ENCODE peak calls at places on chromosomes 1 and 21, in six cellular contexts. M is SK-MEL-5, N is heart right ventricle, T is NCI-H446 treated with DMSO at 0.1 percent for 48 hours, V is ELR, S is GM23248. R is an unnamed sample.
A peak's percentile ranks its signal among the peaks of the same experiment; 100 is the strongest.

GRCh38 chr1:118535901-118536300 is 350.9 kb upstream of the SPAG17 start:
- DNase-seq in N (no peak), T (no peak), V (no peak), S (no peak), M (no peak), R (no peak)

GRCh38 chr1:206461602-206462455 is 8.4 kb upstream of the IKBKE start:
- DNase-seq in T (peak; percentile 37), M (peak; percentile 82), S (peak; percentile 77), V (peak; percentile 83), N (peak; percentile 81), R (peak; percentile 49)

GRCh38 chr1:184022651-184023050 is 14.9 kb downstream of the COLGALT2 start:
- DNase-seq in M (peak; percentile 37), N (peak; percentile 26), V (no peak), S (no peak), T (peak; percentile 59), R (no peak)

GRCh38 chr1:167440345-167440744 is 78.0 kb downstream of the CD247 start:
- DNase-seq in M (no peak), S (no peak), T (no peak), N (no peak), V (no peak), R (no peak)

GRCh38 chr1:226609836-226610455 is 61.4 kb downstream of the STUM start:
- DNase-seq in N (no peak), V (no peak), S (no peak), M (peak; percentile 92), T (no peak), R (no peak)

GRCh38 chr1:111366256-111366655 is 61.3 kb downstream of the OVGP1 start:
- DNase-seq in V (peak; percentile 10), S (peak; percentile 58), N (no peak), M (no peak), T (no peak), R (no peak)

GRCh38 chr1:241639653-241640148 is 468 bp downstream of the CHML start:
- DNase-seq in T (no peak), V (peak; percentile 66), S (peak; percentile 68), N (peak; percentile 19), M (peak; percentile 49), R (peak; percentile 51)

GRCh38 chr1:217528271-217528670 is 102.6 kb downstream of the GPATCH2 start:
- DNase-seq in V (peak; percentile 77), T (no peak), M (no peak), S (peak; percentile 80), N (no peak), R (no peak)

GRCh38 chr1:71738256-71738655 is 544.1 kb downstream of the NEGR1 start:
- DNase-seq in N (no peak), S (no peak), V (no peak), T (no peak), M (no peak), R (no peak)

GRCh38 chr1:168136709-168137514 is at the start of gene GPR161:
- DNase-seq in M (peak; percentile 48), V (peak; percentile 63), S (peak; percentile 73), T (no peak), N (peak; percentile 43), R (no peak)

GRCh38 chr1:113282011-113282896 is 108.1 kb upstream of the MAGI3 start:
- DNase-seq in N (no peak), T (no peak), V (no peak), M (no peak), S (no peak), R (no peak)

GRCh38 chr1:212291505-212292134 is 6.4 kb downstream of the PPP2R5A start:
- DNase-seq in V (peak; percentile 75), N (no peak), T (peak; percentile 64), S (peak; percentile 60), M (peak; percentile 84), R (no peak)

GRCh38 chr1:199122532-199123311 is 483.9 kb downstream of the PTPRC start:
- DNase-seq in V (peak; percentile 92), S (peak; percentile 82), N (no peak), M (no peak), T (no peak), R (no peak)

GRCh38 chr1:3453203-3453761 is 1.2 kb upstream of the ARHGEF16 start:
- DNase-seq in N (peak; percentile 66), S (peak; percentile 73), V (peak; percentile 64), T (no peak), M (peak; percentile 62), R (peak; percentile 25)

GRCh38 chr1:87151500-87152421 is 176.9 kb upstream of the LMO4 start:
- DNase-seq in V (no peak), T (no peak), S (no peak), N (peak; percentile 78), M (no peak), R (no peak)

GRCh38 chr1:230517786-230518185 is 91.7 kb upstream of the PGBD5 start:
- DNase-seq in S (no peak), T (peak; percentile 87), M (no peak), N (peak; percentile 6), V (no peak), R (no peak)

GRCh38 chr1:15850450-15851079 is 3.1 kb downstream of the SPEN start:
- DNase-seq in S (peak; percentile 22), M (no peak), N (no peak), T (no peak), V (no peak), R (no peak)

GRCh38 chr1:180994262-180994661 is 28.4 kb downstream of the STX6 start:
- DNase-seq in N (no peak), T (no peak), V (peak; percentile 20), M (peak; percentile 19), S (peak; percentile 24), R (no peak)

GRCh38 chr1:40385437-40386310 is 12.1 kb downstream of the SMAP2 start:
- DNase-seq in M (peak; percentile 38), V (no peak), N (no peak), S (no peak), T (no peak), R (no peak)

GRCh38 chr1:54376085-54377039 is 29.8 kb downstream of the SSBP3 start:
- DNase-seq in V (no peak), S (no peak), N (no peak), T (no peak), M (no peak), R (peak; percentile 26)

GRCh38 chr1:25669781-25670567 is 53.4 kb downstream of the MAN1C1 start:
- DNase-seq in S (no peak), N (no peak), T (no peak), M (no peak), V (no peak), R (no peak)

GRCh38 chr1:207021876-207022596 is 10.5 kb downstream of the C1orf116 start:
- DNase-seq in N (no peak), M (no peak), S (no peak), T (no peak), V (no peak), R (no peak)

GRCh38 chr1:216904457-216904856 is 181.2 kb upstream of the ESRRG start:
- DNase-seq in S (no peak), V (no peak), N (no peak), M (no peak), T (no peak), R (no peak)

GRCh38 chr1:5992034-5992813 is at the start of gene NPHP4:
- DNase-seq in N (peak; percentile 100), T (peak; percentile 99), M (peak; percentile 98), S (peak; percentile 100), V (peak; percentile 99), R (peak; percentile 99)

GRCh38 chr21:42671778-42672593 is 18.6 kb downstream of the PDE9A start:
- DNase-seq in S (no peak), V (peak; percentile 17), T (no peak), N (no peak), M (no peak), R (no peak)

GRCh38 chr1:212514056-212514614 is 81.4 kb downstream of the NENF start:
- DNase-seq in T (no peak), V (peak; percentile 71), S (peak; percentile 56), N (peak; percentile 64), M (no peak), R (no peak)

GRCh38 chr21:38048241-38048640 is 132.0 kb upstream of the KCNJ6 start:
- DNase-seq in M (no peak), N (no peak), V (no peak), T (peak; percentile 81), S (no peak), R (no peak)

GRCh38 chr1:5661196-5662130 is 330.8 kb downstream of the NPHP4 start:
- DNase-seq in V (no peak), M (no peak), T (no peak), N (no peak), S (no peak), R (no peak)

GRCh38 chr1:111252786-111253185 is 25.3 kb downstream of the CHI3L2 start:
- DNase-seq in N (no peak), T (no peak), S (no peak), V (no peak), M (no peak), R (no peak)

GRCh38 chr1:161173711-161174110 is 3.6 kb downstream of the B4GALT3 start:
- DNase-seq in M (no peak), V (no peak), N (no peak), S (no peak), T (no peak), R (no peak)

GRCh38 chr1:84174051-84174556 is 30.0 kb downstream of the PRKACB start:
- DNase-seq in S (peak; percentile 46), M (no peak), N (no peak), T (no peak), V (peak; percentile 86), R (no peak)

GRCh38 chr1:12604114-12604874 is 13.7 kb downstream of the DHRS3 start:
- DNase-seq in V (peak; percentile 98), T (no peak), M (peak; percentile 36), N (peak; percentile 74), S (peak; percentile 96), R (peak; percentile 75)

GRCh38 chr1:111990878-111991760 is 1.7 kb upstream of the KCND3 start:
- DNase-seq in N (peak; percentile 77), V (peak; percentile 43), T (peak; percentile 88), S (peak; percentile 53), M (peak; percentile 60), R (no peak)

GRCh38 chr1:246176126-246177024 is 330.7 kb downstream of the SMYD3 start:
- DNase-seq in N (no peak), V (no peak), S (no peak), M (no peak), T (no peak), R (no peak)

GRCh38 chr1:32509939-32510338 is 29.3 kb upstream of the ZBTB8A start:
- DNase-seq in N (no peak), S (no peak), T (no peak), M (no peak), V (no peak), R (no peak)

GRCh38 chr1:88791192-88791591 is 100.2 kb downstream of the GTF2B start:
- DNase-seq in V (no peak), S (peak; percentile 33), N (no peak), T (no peak), M (no peak), R (no peak)

GRCh38 chr1:61486783-61487505 is 238.0 kb downstream of the TM2D1 start:
- DNase-seq in T (no peak), M (no peak), S (no peak), V (no peak), N (no peak), R (no peak)

R was measured in NK-92 treated with Interleukin-12 subunit alpha and Interleukin-12 subunit beta, amount 100 ng/mL, for 24 hours.